ENCODE peak calls at places on chromosomes 1 and 21, in eight cellular contexts. B is WTC11; O is right cardiac atrium; F is cardiac muscle cell; L is germinal center; M is GM20000; D is AML-193; Y is activated CD4-positive, alpha-beta T cell treated with anti-CD3 and anti-CD28 coated beads, Interleukin-2, amount 50 U/mL, for 1 hour. N is an unnamed sample.

GRCh38 chr1:107255469-107255868 is 114.6 kb downstream of the NTNG1 start:
- DNase-seq in B (no peak), O (no peak), F (no peak), L (no peak), M (no peak), D (no peak), Y (no peak), N (no peak)

GRCh38 chr1:28577738-28578536 is 14.1 kb upstream of the RAB42 start:
- DNase-seq in B (no peak), O (no peak), F (no peak), L (no peak), M (no peak), D (no peak), Y (no peak), N (no peak)

GRCh38 chr1:107093385-107093784 is 36.9 kb downstream of the PRMT6 start:
- DNase-seq in B (no peak), O (no peak), F (no peak), L (no peak), M (no peak), D (no peak), Y (no peak), N (no peak)

GRCh38 chr21:29148535-29148934 is 18.1 kb downstream of the MAP3K7CL start:
- DNase-seq in B (no peak), O (no peak), F (no peak), L (no peak), M (no peak), D (peak; percentile 73), Y (no peak), N (no peak)

GRCh38 chr1:226510453-226510852 is 38.1 kb upstream of the STUM start:
- DNase-seq in B (no peak), O (no peak), F (no peak), L (no peak), M (no peak), D (no peak), Y (no peak), N (no peak)

GRCh38 chr21:41429925-41430491 is 4.0 kb downstream of the MX1 start:
- DNase-seq in B (no peak), O (no peak), F (no peak), L (no peak), M (no peak), D (no peak), Y (no peak), N (no peak)

GRCh38 chr1:117060441-117061317 is 553 bp downstream of the TTF2 start:
- DNase-seq in B (no peak), O (no peak), F (no peak), L (peak; percentile 34), M (peak; percentile 40), D (no peak), Y (peak; percentile 19), N (peak; percentile 54)

GRCh38 chr21:33395866-33396265 is 7.3 kb upstream of the IFNGR2 start:
- DNase-seq in B (no peak), O (no peak), F (no peak), L (no peak), M (no peak), D (no peak), Y (no peak), N (no peak)

GRCh38 chr1:18955442-18956188 is 861 bp downstream of the IFFO2 start:
- DNase-seq in B (peak; percentile 69), O (peak; percentile 46), F (peak; percentile 67), L (peak; percentile 51), M (peak; percentile 64), D (peak; percentile 8), Y (peak; percentile 52), N (peak; percentile 61)

GRCh38 chr1:40782371-40782956 is 1.1 kb upstream of the KCNQ4 start:
- DNase-seq in B (peak; percentile 58), O (peak; percentile 46), F (peak; percentile 49), L (no peak), M (no peak), D (no peak), Y (no peak), N (peak; percentile 18)

GRCh38 chr1:28507247-28507645 is 1.4 kb downstream of the RCC1 start:
- DNase-seq in B (no peak), O (no peak), F (peak; percentile 53), L (no peak), M (no peak), D (no peak), Y (no peak), N (peak; percentile 41)

GRCh38 chr21:24844672-24845071 is 762.6 kb downstream of the MRPL39 start:
- DNase-seq in B (no peak), O (no peak), F (no peak), L (no peak), M (no peak), D (no peak), Y (no peak), N (no peak)

GRCh38 chr1:3405491-3405890 is 49.0 kb upstream of the ARHGEF16 start:
- DNase-seq in B (no peak), O (no peak), F (no peak), L (no peak), M (no peak), D (no peak), Y (no peak), N (no peak)

GRCh38 chr1:244653439-244654283 is 735 bp downstream of the DESI2 start:
- DNase-seq in B (peak; percentile 34), O (no peak), F (peak; percentile 40), L (peak; percentile 13), M (peak; percentile 17), D (no peak), Y (no peak), N (peak; percentile 60)

GRCh38 chr1:201552941-201553341 is 14.0 kb downstream of the NAV1 start:
- DNase-seq in B (no peak), O (no peak), F (no peak), L (no peak), M (no peak), D (no peak), Y (no peak), N (peak; percentile 60)

GRCh38 chr1:231153726-231154125 is 8.1 kb upstream of the TRIM67 start:
- DNase-seq in B (no peak), O (no peak), F (no peak), L (no peak), M (no peak), D (no peak), Y (no peak), N (no peak)

GRCh38 chr1:104380003-104380402 is 630.3 kb downstream of the AMY1C start:
- DNase-seq in B (no peak), O (no peak), F (no peak), L (no peak), M (no peak), D (no peak), Y (no peak), N (no peak)

GRCh38 chr1:215744419-215744818 is 177.3 kb downstream of the KCTD3 start:
- DNase-seq in B (no peak), O (no peak), F (no peak), L (no peak), M (no peak), D (no peak), Y (no peak), N (peak; percentile 30)

GRCh38 chr1:38241594-38242331 is 195.2 kb upstream of the POU3F1 start:
- DNase-seq in B (no peak), O (no peak), F (no peak), L (no peak), M (no peak), D (no peak), Y (no peak), N (no peak)

GRCh38 chr21:34020005-34020847 is 53.2 kb upstream of the MRPS6 start:
- DNase-seq in B (no peak), O (no peak), F (no peak), L (peak; percentile 54), M (peak; percentile 37), D (peak; percentile 47), Y (no peak), N (no peak)

GRCh38 chr1:206933333-206933945 is 11.7 kb upstream of the FCMR start:
- DNase-seq in B (peak; percentile 85), O (no peak), F (peak; percentile 29), L (peak; percentile 73), M (peak; percentile 64), D (peak; percentile 36), Y (peak; percentile 73), N (no peak)

GRCh38 chr1:27527223-27527856 is 37.4 kb upstream of the WASF2 start:
- DNase-seq in B (peak; percentile 84), O (peak; percentile 63), F (peak; percentile 73), L (peak; percentile 75), M (peak; percentile 84), D (no peak), Y (peak; percentile 65), N (no peak)

GRCh38 chr1:25246600-25247023 is 642 bp downstream of the RSRP1 start:
- DNase-seq in B (peak; percentile 52), O (peak; percentile 45), F (peak; percentile 34), L (no peak), M (no peak), D (no peak), Y (peak; percentile 21), N (peak; percentile 60)

GRCh38 chr1:17236779-17237601 is 11.9 kb upstream of the PADI3 start:
- DNase-seq in B (peak; percentile 98), O (peak; percentile 82), F (peak; percentile 93), L (peak; percentile 87), M (peak; percentile 87), D (peak; percentile 68), Y (peak; percentile 91), N (peak; percentile 96)

GRCh38 chr1:22057861-22058260 is 5.4 kb downstream of the CDC42 start:
- DNase-seq in B (no peak), O (no peak), F (no peak), L (no peak), M (no peak), D (no peak), Y (no peak), N (no peak)

GRCh38 chr1:117655220-117655577 is 49.4 kb downstream of the TENT5C start:
- DNase-seq in B (no peak), O (peak; percentile 43), F (no peak), L (no peak), M (no peak), D (no peak), Y (no peak), N (no peak)

GRCh38 chr21:20720623-20721022 is 277.6 kb upstream of the NCAM2 start:
- DNase-seq in B (no peak), O (no peak), F (no peak), L (no peak), M (no peak), D (no peak), Y (no peak), N (no peak)

GRCh38 chr1:68128157-68128556 is 77.7 kb upstream of the DIRAS3 start:
- DNase-seq in B (no peak), O (no peak), F (no peak), L (no peak), M (no peak), D (no peak), Y (no peak), N (peak; percentile 40)